ENCODE peak calls at places on chromosomes 1 and 21, in six cellular contexts. One of them, this sample, is unnamed.
A peak's percentile ranks its signal among the peaks of the same experiment; 100 is the strongest.

GRCh38 chr1:224542783-224543440 is 73.2 kb upstream of the CNIH3 start:
- DNase-seq in activated CD8-positive, alpha-beta memory T cell treated with anti-CD3 and anti-CD28 coated beads, Interleukin-2, amount 50 U/mL, for 48 hours: no peak
- DNase-seq in OCI-M1: peak; percentile 82
- DNase-seq in nephron progenitor cell: no peak
- DNase-seq in NCI-H226: peak; percentile 91
- DNase-seq in activated T-cell treated with anti-CD3 and anti-CD28 coated beads, Interleukin-2, amount 50 U/mL, for 72 hours: peak; percentile 42
- DNase-seq in this sample: peak; percentile 42

GRCh38 chr21:42401164-42401563 is 2.5 kb upstream of the UBASH3A start:
- DNase-seq in activated CD8-positive, alpha-beta memory T cell treated with anti-CD3 and anti-CD28 coated beads, Interleukin-2, amount 50 U/mL, for 48 hours: no peak
- DNase-seq in OCI-M1: no peak
- DNase-seq in nephron progenitor cell: no peak
- DNase-seq in NCI-H226: no peak
- DNase-seq in activated T-cell treated with anti-CD3 and anti-CD28 coated beads, Interleukin-2, amount 50 U/mL, for 72 hours: no peak
- DNase-seq in this sample: no peak

GRCh38 chr1:201397675-201398074 is 1.4 kb downstream of the LAD1 start:
- DNase-seq in activated CD8-positive, alpha-beta memory T cell treated with anti-CD3 and anti-CD28 coated beads, Interleukin-2, amount 50 U/mL, for 48 hours: no peak
- DNase-seq in OCI-M1: no peak
- DNase-seq in nephron progenitor cell: no peak
- DNase-seq in NCI-H226: no peak
- DNase-seq in activated T-cell treated with anti-CD3 and anti-CD28 coated beads, Interleukin-2, amount 50 U/mL, for 72 hours: no peak
- DNase-seq in this sample: no peak

GRCh38 chr1:2787163-2787911 is 14.2 kb downstream of the TTC34 start:
- DNase-seq in activated CD8-positive, alpha-beta memory T cell treated with anti-CD3 and anti-CD28 coated beads, Interleukin-2, amount 50 U/mL, for 48 hours: peak; percentile 48
- DNase-seq in OCI-M1: no peak
- DNase-seq in nephron progenitor cell: no peak
- DNase-seq in NCI-H226: no peak
- DNase-seq in activated T-cell treated with anti-CD3 and anti-CD28 coated beads, Interleukin-2, amount 50 U/mL, for 72 hours: no peak
- DNase-seq in this sample: no peak

GRCh38 chr1:6471969-6472368 is 6.0 kb upstream of the TNFRSF25 start:
- DNase-seq in activated CD8-positive, alpha-beta memory T cell treated with anti-CD3 and anti-CD28 coated beads, Interleukin-2, amount 50 U/mL, for 48 hours: no peak
- DNase-seq in OCI-M1: no peak
- DNase-seq in nephron progenitor cell: no peak
- DNase-seq in NCI-H226: no peak
- DNase-seq in activated T-cell treated with anti-CD3 and anti-CD28 coated beads, Interleukin-2, amount 50 U/mL, for 72 hours: no peak
- DNase-seq in this sample: no peak

GRCh38 chr1:25425098-25426085 is 4.8 kb upstream of the RHCE start:
- DNase-seq in activated CD8-positive, alpha-beta memory T cell treated with anti-CD3 and anti-CD28 coated beads, Interleukin-2, amount 50 U/mL, for 48 hours: no peak
- DNase-seq in OCI-M1: no peak
- DNase-seq in nephron progenitor cell: no peak
- DNase-seq in NCI-H226: peak; percentile 14
- DNase-seq in activated T-cell treated with anti-CD3 and anti-CD28 coated beads, Interleukin-2, amount 50 U/mL, for 72 hours: no peak
- DNase-seq in this sample: no peak

GRCh38 chr1:94543003-94543402 is 1.4 kb upstream of the F3 start:
- DNase-seq in activated CD8-positive, alpha-beta memory T cell treated with anti-CD3 and anti-CD28 coated beads, Interleukin-2, amount 50 U/mL, for 48 hours: no peak
- DNase-seq in OCI-M1: no peak
- DNase-seq in nephron progenitor cell: no peak
- DNase-seq in NCI-H226: peak; percentile 57
- DNase-seq in activated T-cell treated with anti-CD3 and anti-CD28 coated beads, Interleukin-2, amount 50 U/mL, for 72 hours: no peak
- DNase-seq in this sample: no peak

GRCh38 chr1:59061876-59062275 is 235.0 kb upstream of the FGGY start:
- DNase-seq in activated CD8-positive, alpha-beta memory T cell treated with anti-CD3 and anti-CD28 coated beads, Interleukin-2, amount 50 U/mL, for 48 hours: no peak
- DNase-seq in OCI-M1: peak; percentile 42
- DNase-seq in nephron progenitor cell: no peak
- DNase-seq in NCI-H226: peak; percentile 52
- DNase-seq in activated T-cell treated with anti-CD3 and anti-CD28 coated beads, Interleukin-2, amount 50 U/mL, for 72 hours: no peak
- DNase-seq in this sample: no peak

GRCh38 chr1:65924471-65924870 is 131.8 kb downstream of the PDE4B start:
- DNase-seq in activated CD8-positive, alpha-beta memory T cell treated with anti-CD3 and anti-CD28 coated beads, Interleukin-2, amount 50 U/mL, for 48 hours: no peak
- DNase-seq in OCI-M1: no peak
- DNase-seq in nephron progenitor cell: no peak
- DNase-seq in NCI-H226: peak; percentile 84
- DNase-seq in activated T-cell treated with anti-CD3 and anti-CD28 coated beads, Interleukin-2, amount 50 U/mL, for 72 hours: no peak
- DNase-seq in this sample: no peak

GRCh38 chr1:209455133-209455532 is 128.4 kb upstream of the CAMK1G start:
- DNase-seq in activated CD8-positive, alpha-beta memory T cell treated with anti-CD3 and anti-CD28 coated beads, Interleukin-2, amount 50 U/mL, for 48 hours: no peak
- DNase-seq in OCI-M1: no peak
- DNase-seq in nephron progenitor cell: no peak
- DNase-seq in NCI-H226: no peak
- DNase-seq in activated T-cell treated with anti-CD3 and anti-CD28 coated beads, Interleukin-2, amount 50 U/mL, for 72 hours: no peak
- DNase-seq in this sample: no peak

GRCh38 chr1:231844986-231845502 is 218.5 kb downstream of the DISC1 start:
- DNase-seq in activated CD8-positive, alpha-beta memory T cell treated with anti-CD3 and anti-CD28 coated beads, Interleukin-2, amount 50 U/mL, for 48 hours: no peak
- DNase-seq in OCI-M1: no peak
- DNase-seq in nephron progenitor cell: no peak
- DNase-seq in NCI-H226: no peak
- DNase-seq in activated T-cell treated with anti-CD3 and anti-CD28 coated beads, Interleukin-2, amount 50 U/mL, for 72 hours: no peak
- DNase-seq in this sample: no peak

GRCh38 chr1:233393084-233393840 is 65.7 kb downstream of the MAP3K21 start:
- DNase-seq in activated CD8-positive, alpha-beta memory T cell treated with anti-CD3 and anti-CD28 coated beads, Interleukin-2, amount 50 U/mL, for 48 hours: no peak
- DNase-seq in OCI-M1: no peak
- DNase-seq in nephron progenitor cell: no peak
- DNase-seq in NCI-H226: no peak
- DNase-seq in activated T-cell treated with anti-CD3 and anti-CD28 coated beads, Interleukin-2, amount 50 U/mL, for 72 hours: no peak
- DNase-seq in this sample: no peak